ENCODE peak calls at places on chromosomes 3 and 15, in five cellular contexts. A, E, F, B and D are unnamed samples.

GRCh38 chr3:46866720-46867549 is 3.7 kb upstream of the MYL3 start:
- DNase-seq in A (peak; percentile 84), E (peak; percentile 96), F (peak; percentile 91), B (peak; percentile 28), D (peak; percentile 54)

GRCh38 chr3:127089487-127090145 is 103.3 kb upstream of the PRR23E start:
- DNase-seq in A (no peak), E (no peak), F (peak; percentile 80), B (no peak), D (peak; percentile 44)

GRCh38 chr15:77064539-77065308 is 6.2 kb downstream of the TSPAN3 start:
- DNase-seq in A (no peak), E (no peak), F (no peak), B (peak; percentile 57), D (peak; percentile 27)

GRCh38 chr15:76996526-76997401 is 1.8 kb downstream of the PSTPIP1 start:
- DNase-seq in A (no peak), E (no peak), F (peak; percentile 17), B (no peak), D (peak; percentile 69)

GRCh38 chr3:195032106-195032759 is 238.7 kb downstream of the XXYLT1 start:
- DNase-seq in A (no peak), E (no peak), F (no peak), B (no peak), D (no peak)

GRCh38 chr15:51861557-51862350 is 32.3 kb downstream of the TMOD3 start:
- DNase-seq in A (no peak), E (no peak), F (no peak), B (no peak), D (peak; percentile 46)

GRCh38 chr3:187689984-187690383 is 12.4 kb downstream of the RTP2 start:
- DNase-seq in A (no peak), E (no peak), F (no peak), B (no peak), D (no peak)

GRCh38 chr15:99423186-99424130 is 142.3 kb upstream of the MEF2A start:
- DNase-seq in A (no peak), E (no peak), F (no peak), B (no peak), D (no peak)

GRCh38 chr3:52067046-52067445 is 10.7 kb upstream of the DUSP7 start:
- DNase-seq in A (no peak), E (no peak), F (no peak), B (no peak), D (no peak)

GRCh38 chr15:92801774-92802464 is 98.2 kb upstream of the CHD2 start:
- DNase-seq in A (peak; percentile 33), E (no peak), F (peak; percentile 73), B (peak; percentile 86), D (peak; percentile 83)

GRCh38 chr15:52551762-52552161 is 17.1 kb downstream of the ARPP19 start:
- DNase-seq in A (no peak), E (no peak), F (no peak), B (no peak), D (no peak)

GRCh38 chr3:14570864-14571263 is 30.7 kb upstream of the GRIP2 start:
- DNase-seq in A (no peak), E (no peak), F (no peak), B (no peak), D (peak; percentile 73)

GRCh38 chr3:100400424-100400781 is 486 bp downstream of the TOMM70 start:
- DNase-seq in A (no peak), E (no peak), F (no peak), B (peak; percentile 3), D (peak; percentile 52)

GRCh38 chr15:70795311-70795665 is 31.9 kb upstream of the UACA start:
- DNase-seq in A (no peak), E (no peak), F (no peak), B (peak; percentile 85), D (no peak)

GRCh38 chr15:81312790-81313543 is 11.0 kb downstream of the STARD5 start:
- DNase-seq in A (peak; percentile 38), E (peak; percentile 93), F (peak; percentile 85), B (peak; percentile 81), D (peak; percentile 87)

GRCh38 chr15:48400086-48400485 is 68.9 kb downstream of the DUT start:
- DNase-seq in A (no peak), E (no peak), F (no peak), B (no peak), D (no peak)

GRCh38 chr3:197518794-197519451 is 36.8 kb downstream of the BDH1 start:
- DNase-seq in A (no peak), E (no peak), F (no peak), B (no peak), D (peak; percentile 18)

GRCh38 chr15:40929730-40930429 is 740 bp downstream of the DLL4 start:
- DNase-seq in A (peak; percentile 45), E (no peak), F (peak; percentile 14), B (peak; percentile 56), D (peak; percentile 74)

GRCh38 chr3:11568503-11569155 is 75.1 kb downstream of the VGLL4 start:
- DNase-seq in A (no peak), E (no peak), F (peak; percentile 72), B (peak; percentile 52), D (no peak)

GRCh38 chr15:64464271-64465005 is 4.1 kb downstream of the ZNF609 start:
- DNase-seq in A (no peak), E (no peak), F (no peak), B (no peak), D (no peak)

DNA sequence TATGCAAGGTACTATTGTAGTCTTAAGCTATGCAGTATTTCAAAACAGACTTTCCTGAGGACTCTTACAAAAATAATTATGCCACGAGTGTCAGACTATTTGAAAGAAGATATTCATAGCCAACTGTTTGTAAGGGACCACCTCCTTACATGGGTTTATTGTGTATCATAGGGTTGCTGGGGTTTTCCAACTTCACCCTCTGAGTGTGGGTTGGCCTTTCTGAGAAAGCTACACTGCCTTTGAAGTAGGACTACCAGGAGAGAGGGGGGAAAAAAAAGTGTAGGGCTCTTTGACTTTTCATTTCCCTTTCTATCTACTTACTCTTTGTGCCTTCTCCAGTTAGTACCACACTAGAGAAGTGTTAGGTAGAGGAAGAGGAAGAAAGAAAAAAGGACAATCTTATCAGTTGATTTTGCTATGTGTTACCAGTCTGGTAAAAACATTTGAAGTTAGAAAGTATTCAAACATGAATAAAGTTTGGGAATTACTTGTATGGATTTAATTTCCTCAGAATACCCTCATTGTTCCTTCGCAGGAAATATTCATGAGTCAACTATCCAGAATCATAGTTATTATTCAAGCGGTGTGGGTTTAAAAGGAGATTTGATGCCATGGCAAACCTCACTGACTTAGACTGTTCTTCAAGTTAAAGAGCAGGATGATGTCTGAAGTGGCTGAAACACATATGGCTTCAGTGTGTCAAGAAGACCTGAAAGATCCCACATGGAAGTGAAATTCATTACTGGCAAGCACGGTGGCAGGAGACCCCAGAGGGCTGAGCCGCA is 329.3 kb upstream of the THBS1 start:
- DNase-seq in A (no peak), E (no peak), F (no peak), B (no peak), D (no peak)
- H3K4me3 ChIP-seq in A (no peak overlapping the region), E (no peak overlapping the region), F (no peak overlapping the region), B (no peak overlapping the region), D (no peak overlapping the region)

GRCh38 chr3:185914911-185915629 is 22.7 kb downstream of the TRA2B start:
- DNase-seq in A (no peak), E (no peak), F (no peak), B (no peak), D (no peak)
- TF ChIP-seq POLR2A in A (no peak), E (no peak), F (no peak), B (no peak), D (peak; percentile 22)

GRCh38 chr15:73467758-73468157 is 24.8 kb downstream of the REC114 start:
- DNase-seq in A (no peak), E (no peak), F (no peak), B (no peak), D (no peak)
- H3K4me3 ChIP-seq in A (no peak overlapping the region), E (no peak overlapping the region), F (no peak overlapping the region), B (no peak overlapping the region), D (no peak overlapping the region)

GRCh38 chr3:78079514-78079913 is 1039.6 kb downstream of the ROBO2 start:
- DNase-seq in A (no peak), E (no peak), F (no peak), B (no peak), D (no peak)
- TF ChIP-seq POLR2A in A (no peak), E (no peak), F (no peak), B (no peak), D (no peak)

DNA sequence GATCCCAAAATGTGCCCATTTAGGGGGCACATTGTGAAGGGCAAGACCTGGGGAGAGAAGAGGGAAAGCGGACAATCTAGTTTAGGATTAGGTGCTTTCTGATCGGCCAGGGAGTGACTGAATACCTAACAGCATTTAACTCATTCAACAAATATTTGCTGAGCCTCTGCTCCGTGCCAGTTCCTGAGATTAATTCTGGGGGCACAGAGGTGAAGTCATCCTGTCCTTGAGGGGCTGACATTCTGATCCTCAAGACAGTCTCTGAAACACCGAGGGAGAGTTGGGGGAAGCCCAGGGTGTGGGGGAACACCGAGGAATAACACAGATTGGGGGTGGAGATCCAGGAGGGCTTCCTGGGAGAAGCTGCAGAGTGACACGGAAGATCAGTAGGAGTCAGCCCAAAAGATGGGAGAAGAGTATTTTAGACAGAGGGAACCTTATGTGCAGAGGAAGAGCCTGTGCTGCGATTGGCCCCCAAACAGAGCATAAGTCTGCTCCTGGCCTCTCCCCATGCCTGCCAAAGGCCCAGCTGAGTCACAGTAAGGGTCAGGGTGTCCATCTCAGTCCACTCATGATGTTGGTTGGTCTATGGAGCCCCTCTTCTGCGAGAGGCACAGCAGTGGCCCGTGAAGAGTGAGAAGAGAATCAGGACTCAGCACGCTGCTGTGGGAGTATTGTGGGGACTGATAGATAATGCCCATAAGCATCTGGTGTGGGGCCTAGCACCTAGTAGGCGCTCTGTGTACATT is 60.2 kb downstream of the AMOTL2 start:
- DNase-seq in A (no peak), E (no peak), F (no peak), B (no peak), D (no peak)
- H3K4me3 ChIP-seq in A (no peak overlapping the region), E (peak overlapping the region; percentile 58), F (peak overlapping the region; percentile 59), B (peak overlapping the region; percentile 58), D (no peak overlapping the region)

GRCh38 chr3:20040476-20041196 is 390 bp downstream of the KAT2B start:
- DNase-seq in A (peak; percentile 74), E (peak; percentile 94), F (peak; percentile 65), B (peak; percentile 72), D (peak; percentile 91)
- TF ChIP-seq POLR2A in A (peak; percentile 21), E (no peak), F (peak; percentile 41), B (no peak), D (peak; percentile 7)

DNA sequence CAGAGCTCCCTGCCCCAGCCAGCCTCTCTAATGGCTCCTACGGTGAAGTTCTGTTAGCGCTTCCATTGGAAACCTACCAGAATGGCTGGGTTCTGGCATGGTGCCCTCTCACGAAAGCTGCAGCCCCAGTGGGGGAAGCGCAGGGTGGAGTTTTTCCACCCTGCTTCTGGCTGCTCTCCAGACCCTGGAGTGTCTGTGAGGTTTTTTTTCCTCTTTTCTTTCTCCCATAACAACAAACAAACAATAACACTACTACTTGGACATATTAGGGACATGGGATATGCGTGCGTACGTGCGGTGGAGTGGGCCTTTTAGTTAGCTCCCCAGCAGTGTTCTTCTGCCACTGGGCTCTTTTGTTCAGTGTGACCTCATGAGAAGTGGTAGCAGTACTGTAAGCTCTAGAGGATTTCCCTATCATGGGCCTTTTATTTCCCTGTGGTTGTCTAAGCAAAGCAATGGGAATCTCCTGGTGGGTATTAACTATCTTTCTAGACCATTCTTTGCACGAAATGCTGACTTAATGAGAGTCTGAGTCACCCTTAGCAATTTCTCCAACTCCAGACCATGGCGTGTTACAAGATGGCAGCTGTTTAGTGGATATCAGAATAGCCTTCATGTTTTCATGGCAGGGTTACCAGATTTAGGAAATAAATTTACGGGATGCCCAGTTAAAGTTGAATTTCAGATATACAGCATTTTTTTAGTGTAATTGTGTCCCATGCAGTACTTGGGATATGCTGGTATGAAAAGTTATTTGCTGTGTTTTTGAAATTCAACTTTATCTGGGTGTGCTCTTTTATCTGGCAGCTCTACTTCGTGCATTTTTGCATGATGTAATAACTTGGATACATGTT is 162.0 kb downstream of the FNDC3B start:
- DNase-seq in A (peak; percentile 68), E (no peak), F (peak; percentile 78), B (peak; percentile 46), D (no peak)
- H3K4me3 ChIP-seq in A (no peak overlapping the region), E (no peak overlapping the region), F (no peak overlapping the region), B (no peak overlapping the region), D (no peak overlapping the region)